ENCODE peak calls at places on chromosomes 11 and 22, in seven cellular contexts. W, Y, C, N, B, T and K are unnamed samples.

GRCh38 chr11:11414996-11415395 is 61.9 kb upstream of the CSNK2A3 start:
- DNase-seq in N (no peak), Y (no peak), T (no peak), B (no peak), W (no peak), C (no peak), K (no peak)

GRCh38 chr11:33742249-33742851 is 6.1 kb upstream of the CD59 start:
- DNase-seq in W (no peak), B (no peak), T (peak), C (no peak), Y (peak), N (no peak), K (no peak)

GRCh38 chr22:45335021-45335818 is 25.5 kb downstream of the FAM118A start:
- DNase-seq in Y (no peak), C (no peak), T (no peak), N (no peak), W (peak), B (no peak), K (no peak)

GRCh38 chr11:11572386-11572785 is 49.4 kb downstream of the GALNT18 start:
- DNase-seq in C (no peak), Y (no peak), T (no peak), N (no peak), B (no peak), W (no peak), K (no peak)

GRCh38 chr11:64724863-64725535 is 2.0 kb upstream of the NRXN2 start:
- DNase-seq in W (no peak), B (no peak), T (no peak), Y (no peak), N (no peak), C (no peak), K (no peak)

GRCh38 chr22:50503475-50504145 is 3.9 kb downstream of the LMF2 start:
- DNase-seq in C (no peak), B (no peak), Y (no peak), W (no peak), T (no peak), N (no peak), K (no peak)

GRCh38 chr22:27719535-27720227 is 81.9 kb downstream of the MN1 start:
- DNase-seq in W (peak), T (no peak), N (no peak), Y (no peak), C (no peak), B (peak), K (peak)

GRCh38 chr11:45880772-45881570 is 4.5 kb upstream of the MAPK8IP1 start:
- DNase-seq in T (no peak), W (no peak), Y (no peak), N (peak), B (no peak), C (no peak), K (no peak)

GRCh38 chr11:129593098-129593497 is 217.4 kb downstream of the BARX2 start:
- DNase-seq in N (no peak), W (peak), C (no peak), T (no peak), Y (no peak), B (no peak), K (no peak)

GRCh38 chr11:44236261-44236660 is 73.7 kb downstream of the ALX4 start:
- DNase-seq in Y (no peak), B (no peak), T (no peak), W (no peak), N (no peak), C (no peak), K (no peak)

GRCh38 chr11:833114-833791 is 501 bp downstream of the CD151 start:
- DNase-seq in Y (no peak), B (peak), W (peak), C (no peak), N (no peak), T (no peak), K (no peak)

GRCh38 chr11:121965330-121965729 is 150.7 kb downstream of the BLID start:
- DNase-seq in N (no peak), T (no peak), Y (peak), C (peak), B (peak), W (no peak), K (no peak)

GRCh38 chr11:129861702-129862107 is 33.7 kb downstream of the NFRKB start:
- DNase-seq in C (peak), Y (peak), W (peak), T (no peak), N (peak), B (peak), K (peak)

GRCh38 chr11:117417342-117417741 is 89.7 kb downstream of the CEP164 start:
- DNase-seq in W (no peak), C (no peak), N (no peak), T (no peak), B (no peak), Y (no peak), K (no peak)